ENCODE peak calls at places on chromosomes 7 and 10, in six cellular contexts. P is GM10248; K is AG08396; J is activated naive CD8-positive, alpha-beta T cell treated with anti-CD3 and anti-CD28 coated beads, Interleukin-2, amount 50 U/mL, for 16 hours; I is MCF 10A; Q is RCC 7860. G is an unnamed sample.

GRCh38 chr7:16318989-16319915 is 102.1 kb downstream of the CRPPA start:
- DNase-seq in P (no peak), K (peak), J (no peak), I (peak), Q (peak), G (no peak)

GRCh38 chr10:103661198-103661950 is 167.9 kb downstream of the NEURL1 start:
- DNase-seq in P (peak), K (peak), J (no peak), I (peak), Q (peak), G (peak)

GRCh38 chr10:60123172-60123571 is 216.8 kb upstream of the CCDC6 start:
- DNase-seq in P (no peak), K (peak), J (no peak), I (peak), Q (peak), G (no peak)

GRCh38 chr10:44962870-44963738 is 3.5 kb downstream of the RASSF4 start:
- DNase-seq in P (no peak), K (no peak), J (no peak), I (no peak), Q (peak), G (no peak)

GRCh38 chr7:2938514-2939192 is 94.5 kb upstream of the GNA12 start:
- DNase-seq in P (no peak), K (no peak), J (no peak), I (no peak), Q (no peak), G (no peak)

GRCh38 chr10:15627617-15628196 is 92.0 kb downstream of the ITGA8 start:
- DNase-seq in P (no peak), K (no peak), J (no peak), I (peak), Q (peak), G (no peak)

GRCh38 chr10:33661580-33662269 is 327.3 kb upstream of the NRP1 start:
- DNase-seq in P (no peak), K (peak), J (no peak), I (peak), Q (no peak), G (no peak)

GRCh38 chr10:122494833-122495232 is 33.5 kb downstream of the HTRA1 start:
- DNase-seq in P (no peak), K (no peak), J (no peak), I (peak), Q (peak), G (peak)

GRCh38 chr10:18368681-18369080 is 228.5 kb downstream of the CACNB2 start:
- DNase-seq in P (no peak), K (no peak), J (no peak), I (peak), Q (no peak), G (no peak)

GRCh38 chr10:104937528-104937927 is 296.4 kb downstream of the SORCS3 start:
- DNase-seq in P (no peak), K (peak), J (no peak), I (peak), Q (peak), G (no peak)

GRCh38 chr10:92847185-92847864 is 995 bp upstream of the EXOC6 start:
- DNase-seq in P (no peak), K (no peak), J (no peak), I (peak), Q (peak), G (no peak)

GRCh38 chr10:12890958-12891357 is 110.6 kb downstream of the CCDC3 start:
- DNase-seq in P (no peak), K (no peak), J (no peak), I (no peak), Q (no peak), G (no peak)

GRCh38 chr10:120415709-120416330 is 41.2 kb upstream of the PLPP4 start:
- DNase-seq in P (no peak), K (peak), J (no peak), I (peak), Q (peak), G (no peak)

GRCh38 chr7:147415991-147416390 is 1174.6 kb upstream of the C7orf33 start:
- DNase-seq in P (no peak), K (no peak), J (no peak), I (peak), Q (no peak), G (no peak)

GRCh38 chr7:100493476-100494264 is 9.9 kb downstream of the NYAP1 start:
- DNase-seq in P (peak), K (peak), J (no peak), I (no peak), Q (no peak), G (no peak)

GRCh38 chr10:88281592-88282268 is 301.4 kb downstream of the RNLS start:
- DNase-seq in P (peak), K (peak), J (no peak), I (peak), Q (peak), G (no peak)

GRCh38 chr7:26356929-26357792 is 65.5 kb downstream of the SNX10 start:
- DNase-seq in P (no peak), K (no peak), J (no peak), I (no peak), Q (no peak), G (no peak)

GRCh38 chr7:985915-986741 is 3.1 kb downstream of the CYP2W1 start:
- DNase-seq in P (no peak), K (peak), J (no peak), I (peak), Q (peak), G (no peak)

GRCh38 chr10:3452683-3453388 is 280.3 kb upstream of the PITRM1 start:
- DNase-seq in P (no peak), K (peak), J (no peak), I (peak), Q (peak), G (no peak)

GRCh38 chr10:43120948-43121290 is 17.3 kb upstream of the CSGALNACT2 start:
- DNase-seq in P (peak), K (no peak), J (no peak), I (no peak), Q (no peak), G (no peak)

GRCh38 chr10:29177266-29177832 is 111.5 kb upstream of the LYZL1 start:
- DNase-seq in P (no peak), K (no peak), J (no peak), I (no peak), Q (no peak), G (no peak)

GRCh38 chr7:47979832-47980181 is 392 bp upstream of the HUS1 start:
- DNase-seq in P (no peak), K (no peak), J (no peak), I (no peak), Q (no peak), G (no peak)

GRCh38 chr7:29946428-29947186 is 43.0 kb downstream of the SCRN1 start:
- DNase-seq in P (no peak), K (peak), J (no peak), I (peak), Q (no peak), G (no peak)

GRCh38 chr10:571643-572042 is 117.8 kb downstream of the DIP2C start:
- DNase-seq in P (no peak), K (no peak), J (no peak), I (no peak), Q (no peak), G (no peak)

GRCh38 chr7:47422631-47423030 is 159.3 kb downstream of the TNS3 start:
- DNase-seq in P (no peak), K (no peak), J (no peak), I (no peak), Q (no peak), G (peak)

GRCh38 chr10:112832361-112832878 is 117.6 kb upstream of the TCF7L2 start:
- DNase-seq in P (no peak), K (peak), J (no peak), I (peak), Q (peak), G (no peak)

GRCh38 chr10:129779126-129779525 is 184.9 kb downstream of the EBF3 start:
- DNase-seq in P (no peak), K (no peak), J (no peak), I (no peak), Q (no peak), G (no peak)

GRCh38 chr10:91163709-91164474 is 56.6 kb upstream of the PCGF5 start:
- DNase-seq in P (peak), K (peak), J (peak), I (peak), Q (peak), G (peak)

GRCh38 chr7:124679826-124680225 is 85.8 kb downstream of the GPR37 start:
- DNase-seq in P (no peak), K (no peak), J (no peak), I (no peak), Q (no peak), G (no peak)

G was measured in brain pericyte.